ENCODE peak calls at places on chromosomes 5 and 9, in nine cellular contexts. C, D, I, B, G, P, Y, X and N are unnamed samples.

GRCh38 chr5:307794-308579 is 13.5 kb upstream of the AHRR start:
- DNase-seq in X (no peak), D (no peak), I (no peak), P (no peak), G (no peak), B (peak), Y (no peak), C (peak), N (no peak)

GRCh38 chr5:176570044-176570443 is 20.9 kb downstream of the CDHR2 start:
- DNase-seq in B (no peak), Y (no peak), G (peak), I (no peak), P (peak), C (no peak), D (peak), X (no peak), N (no peak)

GRCh38 chr5:52807723-52808122 is 20.0 kb downstream of the ITGA1 start:
- DNase-seq in Y (no peak), P (no peak), C (no peak), B (no peak), D (no peak), X (no peak), I (no peak), G (peak), N (no peak)

GRCh38 chr5:147485046-147485445 is 24.8 kb downstream of the DPYSL3 start:
- DNase-seq in P (peak), C (no peak), G (no peak), Y (no peak), X (no peak), B (no peak), D (peak), I (peak), N (peak)

GRCh38 chr5:39447059-39447458 is 22.3 kb upstream of the DAB2 start:
- DNase-seq in X (no peak), Y (no peak), P (peak), C (no peak), I (no peak), D (no peak), G (no peak), B (no peak), N (no peak)

GRCh38 chr9:95058795-95059386 is 258.6 kb downstream of the FANCC start:
- DNase-seq in I (no peak), B (no peak), D (no peak), P (no peak), X (no peak), G (no peak), C (no peak), Y (no peak), N (peak)

GRCh38 chr9:15416880-15417279 is 5.8 kb upstream of the SNAPC3 start:
- DNase-seq in I (no peak), G (peak), B (peak), P (peak), X (no peak), C (peak), Y (no peak), D (peak), N (no peak)

GRCh38 chr5:148973455-148973854 is 89.4 kb downstream of the SH3TC2 start:
- DNase-seq in C (no peak), B (no peak), I (no peak), G (peak), Y (no peak), D (peak), X (no peak), P (peak), N (no peak)

GRCh38 chr9:96020822-96021615 is 145.5 kb downstream of the ERCC6L2 start:
- DNase-seq in X (no peak), G (no peak), Y (no peak), C (peak), I (peak), B (no peak), D (peak), P (no peak), N (no peak)

GRCh38 chr5:83522431-83522830 is 50.9 kb downstream of the VCAN start:
- DNase-seq in Y (no peak), C (no peak), X (no peak), D (no peak), B (no peak), P (no peak), I (no peak), G (no peak), N (no peak)

GRCh38 chr5:143229896-143230675 is 173.4 kb downstream of the NR3C1 start:
- DNase-seq in Y (no peak), X (no peak), I (peak), C (no peak), D (no peak), B (no peak), G (peak), P (peak), N (peak)

GRCh38 chr5:150143725-150144058 is 12.0 kb downstream of the PDGFRB start:
- DNase-seq in D (peak), C (no peak), G (no peak), X (no peak), B (no peak), Y (no peak), P (no peak), I (no peak), N (no peak)

GRCh38 chr9:132446887-132447286 is 36.9 kb downstream of the CFAP77 start:
- DNase-seq in X (no peak), D (no peak), Y (no peak), G (no peak), P (no peak), I (no peak), B (no peak), C (no peak), N (no peak)

GRCh38 chr5:168076561-168076991 is 214.9 kb upstream of the WWC1 start:
- DNase-seq in Y (no peak), D (peak), B (no peak), C (no peak), X (peak), I (no peak), G (no peak), P (peak), N (peak)

GRCh38 chr5:54090495-54091084 is 219.8 kb downstream of the ARL15 start:
- DNase-seq in D (peak), G (peak), B (no peak), C (no peak), Y (no peak), P (peak), I (peak), X (peak), N (peak)

GRCh38 chr5:537621-538071 is 13.4 kb upstream of the SLC9A3 start:
- DNase-seq in X (no peak), P (no peak), I (no peak), B (no peak), D (no peak), C (no peak), Y (no peak), G (no peak), N (no peak)

DNA sequence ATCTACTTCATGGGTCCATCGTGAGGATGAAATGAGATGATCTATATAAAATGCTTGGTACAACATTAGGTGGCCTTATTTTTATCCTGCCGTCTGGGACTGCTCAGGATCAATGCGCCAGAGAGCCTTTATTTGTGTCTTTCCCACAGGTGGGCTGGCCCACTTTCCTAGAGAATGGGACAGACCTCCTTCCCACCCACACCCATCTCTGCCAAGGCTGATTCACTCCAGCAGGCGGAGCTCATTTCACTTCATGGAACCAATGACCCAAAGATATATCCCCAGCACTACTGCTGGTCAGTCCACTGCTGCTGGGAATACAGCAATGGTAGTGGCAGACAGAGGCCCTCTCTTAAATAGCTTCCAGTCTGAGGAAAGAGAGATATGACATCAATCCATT is 35.7 kb downstream of the TGFBI start:
- DNase-seq in I (no peak), C (no peak), X (no peak), B (no peak), G (no peak), P (no peak), D (peak), Y (no peak), N (no peak)
- TF ChIP-seq CTCF in I (no peak), C (no peak), X (peak), B (no peak), G (peak), P (peak), D (peak), Y (no peak), N (peak)

GRCh38 chr5:140112685-140113179 is 1.2 kb upstream of the PURA start:
- DNase-seq in I (no peak), G (no peak), B (no peak), D (peak), X (no peak), P (peak), Y (no peak), C (no peak), N (no peak)
- H3K4me3 ChIP-seq in I (peak), G (peak), B (peak), D (no peak), X (no peak), P (peak), Y (peak), C (peak), N (peak)

GRCh38 chr9:85501474-85501873 is 240.3 kb downstream of the AGTPBP1 start:
- DNase-seq in P (no peak), D (no peak), Y (no peak), B (no peak), I (no peak), X (no peak), C (no peak), G (no peak), N (no peak)
- TF ChIP-seq CTCF in P (no peak), D (no peak), Y (no peak), B (no peak), I (no peak), X (no peak), C (no peak), G (no peak), N (no peak)

GRCh38 chr5:131194725-131195124 is 24.0 kb downstream of the LYRM7 start:
- DNase-seq in Y (no peak), G (no peak), P (no peak), D (no peak), B (no peak), X (no peak), C (no peak), I (no peak), N (no peak)

GRCh38 chr5:131198625-131199024 is 27.9 kb downstream of the LYRM7 start:
- DNase-seq in D (peak), X (no peak), Y (no peak), G (peak), B (no peak), P (peak), C (no peak), I (no peak), N (no peak)

GRCh38 chr5:131196331-131196730 is 25.6 kb downstream of the LYRM7 start:
- DNase-seq in P (peak), X (no peak), D (no peak), Y (no peak), B (no peak), C (no peak), I (peak), G (no peak), N (peak)

GRCh38 chr5:131195696-131196095 is 25.0 kb downstream of the LYRM7 start:
- DNase-seq in Y (no peak), I (no peak), B (no peak), G (no peak), P (no peak), D (no peak), C (no peak), X (no peak), N (no peak)

GRCh38 chr5:131193106-131193505 is 22.4 kb downstream of the LYRM7 start:
- DNase-seq in I (peak), C (no peak), X (no peak), Y (no peak), B (no peak), P (no peak), D (peak), G (peak), N (no peak)
- H3K4me3 ChIP-seq in I (no peak), C (no peak), X (no peak), Y (no peak), B (no peak), P (no peak), D (no peak), G (no peak), N (no peak)

GRCh38 chr9:91949946-91950664 is at the start of gene ROR2:
- DNase-seq in Y (peak), I (no peak), D (peak), C (peak), P (peak), G (peak), X (peak), B (peak), N (no peak)
- TF ChIP-seq CTCF in Y (no peak), I (peak), D (peak), C (no peak), P (no peak), G (peak), X (peak), B (peak), N (peak)

GRCh38 chr5:151214614-151215545 is 9.0 kb downstream of the CCDC69 start:
- DNase-seq in P (no peak), D (peak), I (no peak), Y (peak), X (no peak), C (peak), B (no peak), G (peak), N (no peak)

GRCh38 chr5:151212361-151212899 is 11.5 kb downstream of the CCDC69 start:
- DNase-seq in G (no peak), X (no peak), Y (no peak), B (no peak), C (peak), P (no peak), I (no peak), D (no peak), N (no peak)

GRCh38 chr5:151215546-151215880 is 8.4 kb downstream of the CCDC69 start:
- DNase-seq in I (no peak), Y (no peak), D (no peak), C (no peak), P (no peak), B (no peak), X (no peak), G (no peak), N (no peak)

GRCh38 chr5:151216781-151217180 is 7.1 kb downstream of the CCDC69 start:
- DNase-seq in C (no peak), D (no peak), Y (no peak), G (no peak), I (no peak), B (no peak), X (no peak), P (no peak), N (no peak)

DNA sequence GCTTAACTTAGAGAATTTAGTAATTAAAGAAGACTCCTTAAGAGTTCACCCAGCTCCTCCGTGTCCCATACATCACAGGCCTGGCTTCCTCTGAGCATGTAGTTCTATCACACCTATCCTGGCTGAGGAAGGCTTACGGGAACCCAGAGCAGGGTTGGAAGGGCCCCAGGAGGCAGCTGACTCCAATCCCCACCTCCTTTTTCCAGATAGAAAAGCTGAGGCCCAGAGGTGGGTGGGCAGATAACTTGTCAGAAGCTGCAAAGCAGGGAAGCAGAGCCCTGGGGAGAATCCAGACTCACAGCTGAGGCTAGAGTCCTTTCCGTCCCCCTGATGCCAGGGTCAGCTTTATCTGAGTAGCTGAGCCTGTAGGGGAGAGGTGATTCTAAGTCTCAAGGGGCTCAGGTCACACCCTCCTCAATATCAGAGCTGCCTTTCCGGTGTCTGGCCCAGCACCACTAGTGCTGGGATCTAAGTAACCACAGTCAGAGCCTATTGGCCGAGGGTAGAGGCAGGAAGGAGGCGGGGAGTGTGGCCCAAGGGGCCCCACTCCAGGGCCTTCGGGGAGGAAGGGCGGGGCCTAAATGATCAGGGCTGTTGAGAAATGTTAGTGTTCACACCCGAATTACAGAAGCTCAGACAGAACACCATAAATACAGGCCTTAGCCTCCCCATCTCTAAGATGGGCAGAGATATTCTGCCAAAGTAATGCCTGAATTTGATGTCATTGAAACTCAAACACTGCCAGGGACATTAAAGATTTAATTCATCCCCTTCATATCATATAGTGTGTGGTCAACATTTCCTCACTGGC is 9.9 kb downstream of the CCDC69 start:
- DNase-seq in I (peak), X (no peak), D (peak), Y (peak), G (peak), C (peak), P (peak), B (peak), N (no peak)
- H3K4me3 ChIP-seq in I (no peak), X (peak), D (no peak), Y (no peak), G (no peak), C (peak), P (no peak), B (no peak), N (no peak)

DNA sequence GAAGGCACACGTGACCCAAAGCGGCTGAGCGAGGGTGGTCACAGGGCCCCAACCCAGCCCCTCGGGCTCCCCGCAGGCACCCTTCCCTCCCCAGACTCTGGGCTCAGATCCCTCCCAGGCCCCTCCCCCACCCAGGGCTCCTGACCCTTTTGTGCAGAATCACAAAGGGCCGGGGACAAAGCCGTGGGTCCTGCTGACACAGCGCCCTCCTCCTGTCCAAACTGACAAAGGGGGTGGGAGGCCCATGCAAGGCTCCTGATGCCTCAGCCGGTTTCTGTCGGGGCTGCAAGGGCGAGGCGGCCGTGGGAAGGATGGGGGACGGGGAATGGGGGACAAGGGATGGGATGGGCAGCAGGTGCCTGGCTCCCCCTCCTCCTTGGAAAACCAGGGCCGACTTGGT is 43.5 kb upstream of the UBAC1 start:
- DNase-seq in G (no peak), X (no peak), Y (no peak), I (no peak), P (no peak), B (no peak), C (no peak), D (no peak), N (no peak)
- TF ChIP-seq CTCF in G (no peak), X (no peak), Y (no peak), I (no peak), P (no peak), B (no peak), C (no peak), D (no peak), N (no peak)

DNA sequence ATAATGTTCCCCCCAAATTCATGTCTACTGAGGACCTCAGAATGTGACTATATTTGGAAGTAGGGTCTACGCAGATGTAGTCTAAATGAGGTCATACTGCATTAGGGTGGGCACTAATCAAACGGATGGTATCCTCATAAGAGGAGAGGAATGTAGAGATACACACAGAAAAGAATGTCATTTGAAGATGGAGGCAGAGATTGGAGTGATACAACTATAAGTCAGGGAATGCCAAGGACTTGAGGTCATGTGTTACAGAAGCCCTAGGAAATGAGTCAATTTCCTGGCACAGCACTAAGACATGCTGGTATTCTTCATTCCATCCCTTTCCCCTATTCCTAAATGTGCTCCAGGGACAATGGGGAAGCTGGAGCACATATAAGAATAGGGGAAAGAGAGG is 758 bp upstream of the PDCD1LG2 start:
- DNase-seq in X (peak), B (no peak), C (no peak), D (peak), G (peak), Y (no peak), I (peak), P (peak), N (peak)
- H3K4me3 ChIP-seq in X (no peak), B (no peak), C (no peak), D (no peak), G (no peak), Y (no peak), I (peak), P (peak), N (no peak)

DNA sequence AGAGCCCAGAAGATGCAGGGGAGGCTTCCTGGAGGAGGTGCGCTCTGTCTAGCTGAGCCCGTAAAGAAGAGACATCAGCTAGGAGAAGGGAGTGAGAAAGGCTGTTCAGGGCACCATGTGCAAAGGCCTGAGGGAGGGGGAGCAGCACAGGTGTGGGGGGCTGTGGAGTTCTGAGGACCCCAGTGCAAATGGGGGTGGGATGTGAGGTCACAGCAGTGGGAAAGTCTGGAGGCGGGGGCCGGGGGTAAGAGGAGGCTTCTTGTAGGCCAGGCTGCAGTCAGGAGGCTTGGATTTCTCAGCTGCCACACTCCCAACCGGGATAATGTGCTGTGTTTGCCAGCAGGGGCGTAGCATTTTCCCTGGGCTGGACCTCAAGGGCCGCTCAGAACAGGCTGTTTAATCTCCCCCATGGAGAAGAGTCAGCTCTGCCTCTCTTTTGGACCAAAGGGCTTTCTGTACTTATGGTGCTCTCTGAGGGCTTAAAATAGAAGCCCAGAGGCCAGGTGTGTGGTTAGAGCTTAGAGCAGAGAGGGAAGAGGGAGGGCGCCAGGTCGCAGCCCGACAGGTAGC is 5.7 kb downstream of the NEURL1B start:
- DNase-seq in B (no peak), D (peak), C (no peak), X (no peak), P (no peak), I (no peak), G (peak), Y (no peak), N (no peak)
- TF ChIP-seq CTCF in B (no peak), D (peak), C (no peak), X (no peak), P (peak), I (peak), G (peak), Y (no peak), N (peak)